ENCODE peak calls at places on chromosomes 1 and 21, in four cellular contexts. One of them, this sample, is unnamed.

GRCh38 chr1:116556289-116557006 is 14.4 kb downstream of the CD58 start:
- DNase-seq in HTR-8/SVneo: no peak
- DNase-seq in T-helper 2 cell: no peak
- DNase-seq in AG20443: peak
- DNase-seq in this sample: peak

GRCh38 chr1:16617101-16617727 is 3.9 kb upstream of the NBPF1 start:
- DNase-seq in HTR-8/SVneo: no peak
- DNase-seq in T-helper 2 cell: peak
- DNase-seq in AG20443: no peak
- DNase-seq in this sample: no peak

GRCh38 chr1:1858382-1859086 is 32.4 kb downstream of the GNB1 start:
- DNase-seq in HTR-8/SVneo: peak
- DNase-seq in T-helper 2 cell: no peak
- DNase-seq in AG20443: peak
- DNase-seq in this sample: peak

GRCh38 chr21:42666918-42667317 is 13.5 kb downstream of the PDE9A start:
- DNase-seq in HTR-8/SVneo: no peak
- DNase-seq in T-helper 2 cell: no peak
- DNase-seq in AG20443: no peak
- DNase-seq in this sample: no peak

GRCh38 chr1:94562502-94563260 is 21.1 kb upstream of the F3 start:
- DNase-seq in HTR-8/SVneo: no peak
- DNase-seq in T-helper 2 cell: no peak
- DNase-seq in AG20443: no peak
- DNase-seq in this sample: no peak

GRCh38 chr1:54857741-54858665 is 29.0 kb downstream of the DHCR24 start:
- DNase-seq in HTR-8/SVneo: no peak
- DNase-seq in T-helper 2 cell: no peak
- DNase-seq in AG20443: peak
- DNase-seq in this sample: no peak

GRCh38 chr1:2052096-2052569 is 1.9 kb downstream of the PRKCZ start:
- DNase-seq in HTR-8/SVneo: no peak
- DNase-seq in T-helper 2 cell: no peak
- DNase-seq in AG20443: no peak
- DNase-seq in this sample: no peak

GRCh38 chr1:115189814-115190541 is 100.7 kb upstream of the TSPAN2 start:
- DNase-seq in HTR-8/SVneo: peak
- DNase-seq in T-helper 2 cell: no peak
- DNase-seq in AG20443: peak
- DNase-seq in this sample: no peak

GRCh38 chr1:12541274-12542137 is 76.5 kb downstream of the DHRS3 start:
- DNase-seq in HTR-8/SVneo: no peak
- DNase-seq in T-helper 2 cell: no peak
- DNase-seq in AG20443: peak
- DNase-seq in this sample: no peak

GRCh38 chr1:21622466-21623315 is 46.5 kb downstream of the RAP1GAP start:
- DNase-seq in HTR-8/SVneo: peak
- DNase-seq in T-helper 2 cell: no peak
- DNase-seq in AG20443: peak
- DNase-seq in this sample: no peak

GRCh38 chr1:22829001-22829989 is 118.7 kb downstream of the EPHB2 start:
- DNase-seq in HTR-8/SVneo: no peak
- DNase-seq in T-helper 2 cell: no peak
- DNase-seq in AG20443: no peak
- DNase-seq in this sample: no peak

GRCh38 chr21:37459575-37459974 is 93.0 kb downstream of the DYRK1A start:
- DNase-seq in HTR-8/SVneo: peak
- DNase-seq in T-helper 2 cell: no peak
- DNase-seq in AG20443: peak
- DNase-seq in this sample: no peak

GRCh38 chr1:113253187-113253966 is 136.9 kb upstream of the MAGI3 start:
- DNase-seq in HTR-8/SVneo: no peak
- DNase-seq in T-helper 2 cell: no peak
- DNase-seq in AG20443: no peak
- DNase-seq in this sample: no peak

GRCh38 chr1:203038217-203038741 is 12.0 kb downstream of the PPFIA4 start:
- DNase-seq in HTR-8/SVneo: peak
- DNase-seq in T-helper 2 cell: no peak
- DNase-seq in AG20443: peak
- DNase-seq in this sample: no peak

GRCh38 chr1:204359474-204360255 is at the start of gene PLEKHA6:
- DNase-seq in HTR-8/SVneo: peak
- DNase-seq in T-helper 2 cell: no peak
- DNase-seq in AG20443: peak
- DNase-seq in this sample: no peak

GRCh38 chr1:21626921-21627339 is 42.2 kb downstream of the RAP1GAP start:
- DNase-seq in HTR-8/SVneo: no peak
- DNase-seq in T-helper 2 cell: no peak
- DNase-seq in AG20443: no peak
- DNase-seq in this sample: no peak

GRCh38 chr1:197486948-197487347 is 218.9 kb downstream of the CRB1 start:
- DNase-seq in HTR-8/SVneo: no peak
- DNase-seq in T-helper 2 cell: no peak
- DNase-seq in AG20443: no peak
- DNase-seq in this sample: no peak

GRCh38 chr21:33196956-33197374 is 32.8 kb upstream of the IFNAR2 start:
- DNase-seq in HTR-8/SVneo: peak
- DNase-seq in T-helper 2 cell: peak
- DNase-seq in AG20443: peak
- DNase-seq in this sample: peak

GRCh38 chr1:204258213-204259115 is 44.7 kb upstream of the GOLT1A start:
- DNase-seq in HTR-8/SVneo: peak
- DNase-seq in T-helper 2 cell: no peak
- DNase-seq in AG20443: peak
- DNase-seq in this sample: no peak

GRCh38 chr1:216847385-216848036 is 124.3 kb upstream of the ESRRG start:
- DNase-seq in HTR-8/SVneo: no peak
- DNase-seq in T-helper 2 cell: no peak
- DNase-seq in AG20443: no peak
- DNase-seq in this sample: no peak

GRCh38 chr21:18760247-18760646 is 356.7 kb upstream of the TMPRSS15 start:
- DNase-seq in HTR-8/SVneo: no peak
- DNase-seq in T-helper 2 cell: no peak
- DNase-seq in AG20443: no peak
- DNase-seq in this sample: no peak

GRCh38 chr1:155050560-155051341 is at the start of gene ADAM15:
- DNase-seq in HTR-8/SVneo: peak
- DNase-seq in T-helper 2 cell: peak
- DNase-seq in AG20443: peak
- DNase-seq in this sample: peak

GRCh38 chr21:45977396-45977795 is 4.2 kb upstream of the COL6A1 start:
- DNase-seq in HTR-8/SVneo: no peak
- DNase-seq in T-helper 2 cell: no peak
- DNase-seq in AG20443: no peak
- DNase-seq in this sample: no peak

This sample was measured in immature natural killer cell.